ENCODE peak calls at places on chromosomes 5 and 9, in seven cellular contexts. I is sigmoid colon, F is uterus, V is GM12891, Z is stomach, B is breast epithelium, U is Peyer's patch. P is an unnamed sample.

GRCh38 chr5:129249891-129250290 is 155.3 kb downstream of the ISOC1 start:
- DNase-seq in F (no peak), I (no peak), B (no peak), Z (no peak), V (no peak), U (no peak), P (no peak)

GRCh38 chr5:169649486-169649885 is 12.4 kb downstream of the DOCK2 start:
- DNase-seq in F (no peak), Z (no peak), V (no peak), I (no peak), B (no peak), U (no peak), P (no peak)

GRCh38 chr5:67462150-67462549 is 265.6 kb upstream of the CD180 start:
- DNase-seq in U (no peak), F (no peak), Z (no peak), I (no peak), B (no peak), V (no peak), P (no peak)

GRCh38 chr5:83636141-83636540 is 84.5 kb downstream of the HAPLN1 start:
- DNase-seq in B (no peak), F (no peak), U (no peak), Z (no peak), V (no peak), I (no peak), P (no peak)

GRCh38 chr5:41754857-41755256 is 115.4 kb downstream of the OXCT1 start:
- DNase-seq in B (no peak), F (no peak), V (no peak), U (no peak), Z (no peak), I (no peak), P (no peak)

GRCh38 chr5:180470966-180471582 is 23.1 kb upstream of the CNOT6 start:
- DNase-seq in B (peak; percentile 41), V (peak; percentile 76), F (peak; percentile 65), U (no peak), Z (peak; percentile 58), I (peak; percentile 80), P (no peak)

GRCh38 chr9:129501771-129502324 is 119.1 kb downstream of the C9orf50 start:
- DNase-seq in V (no peak), I (peak; percentile 76), U (no peak), F (no peak), Z (no peak), B (no peak), P (peak; percentile 84)

GRCh38 chr9:138009456-138010273 is 132.1 kb downstream of the CACNA1B start:
- DNase-seq in U (peak; percentile 38), V (no peak), I (peak; percentile 60), F (no peak), Z (peak; percentile 20), B (no peak), P (peak; percentile 47)

GRCh38 chr9:98536542-98537173 is 172.1 kb downstream of the GABBR2 start:
- DNase-seq in Z (no peak), I (no peak), B (no peak), V (peak; percentile 39), U (no peak), F (no peak), P (no peak)

GRCh38 chr9:131585375-131585774 is 40.1 kb downstream of the PRRT1B start:
- DNase-seq in I (no peak), B (no peak), V (peak; percentile 55), Z (no peak), U (no peak), F (no peak), P (peak; percentile 73)

GRCh38 chr5:91266184-91266705 is 116.9 kb downstream of the ARRDC3 start:
- DNase-seq in U (no peak), I (no peak), F (no peak), Z (no peak), V (no peak), B (no peak), P (no peak)

GRCh38 chr5:38330207-38330606 is 71.8 kb downstream of the EGFLAM start:
- DNase-seq in F (no peak), I (no peak), V (no peak), B (no peak), Z (no peak), U (no peak), P (no peak)

GRCh38 chr9:99445377-99445891 is 223.4 kb downstream of the SEC61B start:
- DNase-seq in V (no peak), Z (no peak), I (no peak), U (no peak), B (no peak), F (no peak), P (no peak)

GRCh38 chr9:110538621-110539020 is 40.9 kb downstream of the SVEP1 start:
- DNase-seq in U (no peak), I (no peak), B (no peak), Z (no peak), F (no peak), V (no peak), P (no peak)

GRCh38 chr9:93960971-93961841 is 6.1 kb upstream of the BARX1 start:
- DNase-seq in V (no peak), I (peak; percentile 63), F (no peak), Z (no peak), U (peak; percentile 29), B (no peak), P (no peak)

GRCh38 chr5:96896806-96897205 is 20.5 kb downstream of the ERAP2 start:
- DNase-seq in V (no peak), U (no peak), F (no peak), Z (no peak), B (no peak), I (no peak), P (no peak)

GRCh38 chr5:96427823-96428222 is 5.2 kb downstream of the PCSK1 start:
- DNase-seq in V (no peak), F (no peak), U (no peak), B (no peak), Z (no peak), I (no peak), P (no peak)

GRCh38 chr9:34584970-34585369 is 4.6 kb downstream of the CNTFR start:
- DNase-seq in I (no peak), F (no peak), B (no peak), Z (no peak), V (no peak), U (no peak), P (no peak)

DNA sequence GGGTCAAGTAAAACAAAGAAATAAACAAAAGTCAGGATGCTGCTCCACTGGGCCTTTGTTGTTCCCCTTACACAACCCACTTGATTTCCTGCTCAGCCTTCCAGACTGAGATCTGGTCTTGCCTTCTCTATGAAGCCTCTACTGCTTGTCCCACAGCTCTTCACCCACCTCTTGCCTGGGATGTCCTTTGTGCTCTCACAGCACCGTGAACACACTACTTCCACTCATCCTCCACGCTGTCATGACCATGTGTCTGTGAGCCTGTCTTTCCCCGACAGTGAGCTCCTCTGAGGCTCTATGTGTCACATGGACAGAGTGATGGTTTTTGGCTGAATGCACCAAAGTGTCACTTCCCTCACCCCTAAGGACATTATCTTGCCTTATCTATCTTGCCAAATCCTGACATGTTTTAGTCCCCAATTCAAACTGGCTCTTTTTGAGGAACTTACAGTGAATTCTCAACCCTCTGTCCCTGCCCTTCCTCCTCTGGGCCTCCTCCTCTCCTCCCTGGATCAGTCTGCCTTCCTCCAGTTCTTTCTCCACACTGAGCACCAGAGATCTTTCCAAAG is 11.3 kb downstream of the PHYKPL start:
- DNase-seq in Z (no peak), F (no peak), B (no peak), V (no peak), I (no peak), U (no peak), P (no peak)
- TF ChIP-seq POLR2A in Z (no peak), F (no peak), B (no peak), V (no peak), I (no peak), U (no peak), P (no peak)

GRCh38 chr5:149414405-149415244 is 35.5 kb upstream of the IL17B start:
- DNase-seq in Z (no peak), B (no peak), F (peak; percentile 67), U (no peak), V (no peak), I (peak; percentile 86), P (no peak)

GRCh38 chr5:149410721-149411432 is 31.8 kb upstream of the IL17B start:
- DNase-seq in F (peak; percentile 41), B (peak; percentile 36), Z (no peak), I (peak; percentile 84), V (no peak), U (no peak), P (no peak)

GRCh38 chr5:149413477-149414210 is 34.6 kb upstream of the IL17B start:
- DNase-seq in U (no peak), F (no peak), Z (no peak), I (peak; percentile 69), V (no peak), B (no peak), P (no peak)

GRCh38 chr5:149411738-149412519 is 32.8 kb upstream of the IL17B start:
- DNase-seq in U (no peak), F (peak; percentile 19), V (no peak), Z (no peak), I (peak; percentile 66), B (peak; percentile 19), P (no peak)

DNA sequence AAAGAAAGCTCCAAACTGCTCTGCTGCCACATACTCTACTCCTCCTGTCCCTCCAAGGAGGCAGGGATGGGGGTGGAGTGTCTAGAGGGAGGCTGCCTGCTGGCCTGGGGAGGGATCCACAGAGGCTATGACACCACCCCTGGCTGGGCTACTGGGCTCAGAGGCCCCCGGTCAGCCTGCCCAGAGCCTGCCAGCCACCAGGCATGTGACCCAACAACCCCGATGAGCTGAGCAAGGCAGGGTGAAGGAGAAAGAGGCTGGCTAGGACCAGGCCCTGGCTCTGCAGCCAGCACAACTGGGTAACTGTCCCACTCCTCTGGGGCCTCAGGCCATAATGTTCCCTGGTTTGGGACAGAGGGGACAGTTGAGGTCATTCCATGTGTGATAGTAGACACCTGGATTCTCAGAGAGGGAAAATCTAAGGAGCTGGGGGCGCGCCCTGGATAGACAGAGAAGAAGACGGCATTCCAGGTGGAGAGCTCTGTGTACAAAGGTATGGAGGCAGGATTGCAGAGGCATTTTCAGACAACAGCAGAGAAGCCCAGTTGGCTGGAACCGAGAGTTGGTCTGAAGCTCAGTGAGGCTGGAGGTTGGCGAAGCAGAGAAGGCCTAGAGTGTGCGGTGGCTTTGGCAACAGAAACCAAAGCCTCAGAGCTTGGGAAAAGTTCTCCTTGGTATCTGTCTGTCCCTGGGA is 33.8 kb upstream of the IL17B start:
- DNase-seq in V (no peak), F (peak; percentile 59), B (no peak), Z (no peak), U (no peak), I (peak; percentile 81), P (no peak)
- TF ChIP-seq POLR2A in V (no peak), F (no peak), B (no peak), Z (no peak), U (no peak), I (no peak), P (no peak)

GRCh38 chr5:111092062-111092853 is at the start of gene WDR36:
- DNase-seq in B (peak; percentile 80), V (peak; percentile 61), Z (peak; percentile 89), F (peak; percentile 88), I (peak; percentile 94), U (peak; percentile 90), P (peak; percentile 87)
- TF ChIP-seq POLR2A in B (no peak), V (peak; percentile 83), Z (no peak), F (peak; percentile 46), I (no peak), U (no peak), P (no peak)

DNA sequence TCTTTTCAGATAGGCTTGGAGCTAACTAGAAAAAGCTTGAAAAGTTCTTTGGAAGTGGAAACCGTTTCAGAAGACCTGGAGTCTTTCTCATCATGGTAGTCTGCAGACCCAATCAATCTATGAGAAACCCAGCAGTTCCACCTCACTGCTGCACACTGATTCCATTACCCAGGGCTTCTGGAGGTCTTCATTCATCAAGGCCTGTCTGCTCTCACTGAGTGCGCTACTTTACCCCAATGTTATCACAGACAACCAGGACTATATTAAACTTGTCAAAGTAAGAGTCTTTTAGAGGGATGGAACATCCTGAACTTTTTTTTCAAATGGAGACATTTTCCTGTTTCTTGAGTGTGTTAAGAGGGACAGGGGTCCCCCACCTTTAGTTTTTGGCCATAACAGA is 93.1 kb downstream of the BOD1 start:
- DNase-seq in V (no peak), Z (no peak), F (no peak), I (no peak), B (no peak), U (no peak), P (no peak)
- TF ChIP-seq POLR2A in V (no peak), Z (no peak), F (no peak), I (no peak), B (no peak), U (no peak), P (no peak)